ENCODE peak calls at places on chromosomes 11 and 22, in six cellular contexts. T, H, P, Y, K and G are unnamed samples. For H3K9me3, the result is how much of the 10 kb centered on the place peaks cover.

GRCh38 chr11:104531075-104531474 is 367.1 kb upstream of the PDGFD start:
- DNase-seq in T (no peak), H (peak), P (peak), Y (no peak), K (no peak), G (no peak)

GRCh38 chr22:36729321-36729720 is 25.8 kb upstream of the CACNG2 start:
- DNase-seq in T (no peak), H (no peak), P (no peak), Y (no peak), K (no peak), G (no peak)

GRCh38 chr11:67270256-67271211 is 4.3 kb downstream of the GRK2 start:
- DNase-seq in T (no peak), H (no peak), P (no peak), Y (no peak), K (no peak), G (no peak)

GRCh38 chr22:27935897-27936296 is 16.8 kb upstream of the PITPNB start:
- DNase-seq in T (no peak), H (no peak), P (no peak), Y (no peak), K (no peak), G (no peak)

GRCh38 chr22:24157783-24158170 is 23.5 kb upstream of the SUSD2 start:
- DNase-seq in T (no peak), H (no peak), P (no peak), Y (no peak), K (no peak), G (no peak)

GRCh38 chr11:66454253-66454652 is 12.5 kb upstream of the PELI3 start:
- DNase-seq in T (no peak), H (peak), P (peak), Y (no peak), K (no peak), G (peak)

GRCh38 chr11:78145511-78146030 is 6.1 kb upstream of the ALG8 start:
- DNase-seq in T (no peak), H (no peak), P (no peak), Y (no peak), K (no peak), G (no peak)

GRCh38 chr22:26592368-26593015 is 2.6 kb upstream of the TPST2 start:
- DNase-seq in T (no peak), H (peak), P (no peak), Y (no peak), K (no peak), G (no peak)

GRCh38 chr11:77506857-77507256 is 33.0 kb upstream of the PAK1 start:
- DNase-seq in T (no peak), H (peak), P (peak), Y (peak), K (peak), G (peak)

GRCh38 chr11:74838188-74838587 is 89.5 kb downstream of the RNF169 start:
- DNase-seq in T (no peak), H (no peak), P (no peak), Y (no peak), K (no peak), G (no peak)

GRCh38 chr11:94183886-94184264 is 55.2 kb downstream of the PANX1 start:
- DNase-seq in T (peak), H (peak), P (peak), Y (peak), K (peak), G (peak)

GRCh38 chr22:36728505-36728904 is 25.0 kb upstream of the CACNG2 start:
- DNase-seq in T (no peak), H (no peak), P (no peak), Y (no peak), K (no peak), G (no peak)

GRCh38 chr22:24185501-24186351 is 4.4 kb downstream of the SUSD2 start:
- DNase-seq in T (no peak), H (no peak), P (no peak), Y (no peak), K (peak), G (no peak)

GRCh38 chr11:101014600-101015242 is 114.9 kb downstream of the PGR start:
- DNase-seq in T (no peak), H (no peak), P (no peak), Y (no peak), K (no peak), G (no peak)

GRCh38 chr22:29255064-29255621 is 12.6 kb downstream of the RHBDD3 start:
- DNase-seq in T (no peak), H (no peak), P (no peak), Y (no peak), K (no peak), G (no peak)

GRCh38 chr22:35661377-35661937 is 13.2 kb downstream of the APOL6 start:
- DNase-seq in T (no peak), H (peak), P (no peak), Y (no peak), K (no peak), G (no peak)

GRCh38 chr11:35011389-35011788 is 95.0 kb downstream of the PDHX start:
- DNase-seq in T (no peak), H (no peak), P (peak), Y (no peak), K (no peak), G (no peak)

GRCh38 chr11:27022659-27023251 is 17.9 kb upstream of the BBOX1 start:
- DNase-seq in T (no peak), H (no peak), P (no peak), Y (no peak), K (peak), G (no peak)

DNA sequence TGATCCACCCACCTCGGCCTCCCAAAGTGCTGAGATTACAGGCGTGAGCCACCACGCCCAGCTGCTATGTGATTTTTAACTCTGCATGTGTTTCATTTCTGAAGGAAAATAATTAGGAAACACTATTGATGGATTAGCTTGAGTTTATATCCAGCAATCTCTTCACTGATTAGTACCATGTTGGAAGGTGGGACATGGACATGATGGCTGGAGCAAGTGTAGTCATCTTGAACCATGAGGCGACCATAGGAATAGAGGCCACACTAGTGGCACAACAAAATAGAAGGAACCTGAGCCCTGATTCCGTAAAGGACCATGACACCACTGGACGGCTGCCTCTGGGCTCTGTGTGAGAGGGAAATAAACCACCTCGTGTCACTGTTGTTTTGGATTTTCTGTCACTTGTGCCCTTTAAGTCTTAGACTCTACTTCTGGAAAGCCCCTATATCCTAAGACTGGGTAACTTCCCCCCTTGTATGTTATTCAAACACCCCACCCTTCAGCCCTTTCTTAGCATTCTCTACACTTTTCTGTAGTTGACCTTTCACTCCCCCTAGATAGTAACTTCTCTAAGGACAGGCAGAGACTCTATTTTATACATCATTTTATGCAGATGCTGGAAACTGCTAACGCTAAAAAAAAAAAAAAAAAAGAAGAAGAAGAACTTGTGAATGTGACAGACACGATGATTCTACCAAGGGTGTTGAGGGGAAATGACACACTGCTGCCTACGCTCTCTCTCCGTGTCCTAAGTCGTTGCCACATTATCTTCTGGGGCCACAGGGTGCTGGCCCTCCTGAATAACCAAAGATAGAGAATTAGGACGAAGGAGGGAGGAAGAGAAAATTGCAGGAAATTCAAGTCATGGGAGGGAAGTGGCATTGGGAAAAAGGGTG is 2.7 kb upstream of the VPS37C start:
- DNase-seq in T (no peak), H (no peak), P (no peak), Y (no peak), K (no peak), G (no peak)
- H2AFZ ChIP-seq in T (peak), H (no peak), P (no peak), Y (no peak), K (no peak), G (no peak)

DNA sequence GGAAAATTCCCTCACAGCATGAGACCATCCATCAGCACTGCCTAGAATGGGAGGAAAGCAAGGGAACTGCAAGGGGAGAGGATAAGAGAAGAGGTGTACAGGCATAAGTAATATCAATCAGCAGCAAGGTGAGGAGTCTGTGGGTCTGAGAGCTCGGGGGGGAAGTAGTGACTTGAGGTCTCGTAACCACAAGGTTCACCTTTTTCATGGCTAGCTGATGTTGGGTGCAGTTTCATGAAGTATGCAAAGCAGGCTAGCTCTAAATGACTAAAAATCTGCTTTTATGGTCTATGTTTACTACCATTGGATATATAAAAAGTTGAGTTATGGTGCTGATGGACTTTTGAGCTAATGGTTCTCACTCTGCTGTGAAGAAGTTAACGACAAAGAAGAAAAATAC is 35.8 kb downstream of the OR4C6 start:
- DNase-seq in T (no peak), H (no peak), P (no peak), Y (no peak), K (no peak), G (no peak)
- H3K9me3 ChIP-seq in T (under half), H (under half), P (under half), Y (under half), K (under half), G (under half)

GRCh38 chr11:118001494-118001971 is 15.3 kb downstream of the IL10RA start:
- DNase-seq in T (no peak), H (no peak), P (no peak), Y (no peak), K (no peak), G (no peak)

GRCh38 chr11:118002541-118003019 is 16.4 kb downstream of the IL10RA start:
- DNase-seq in T (peak), H (no peak), P (no peak), Y (peak), K (no peak), G (no peak)

GRCh38 chr11:118003456-118003855 is 17.3 kb downstream of the IL10RA start:
- DNase-seq in T (no peak), H (no peak), P (no peak), Y (no peak), K (no peak), G (no peak)

GRCh38 chr11:118002010-118002540 is 15.9 kb downstream of the IL10RA start:
- DNase-seq in T (peak), H (no peak), P (no peak), Y (no peak), K (no peak), G (peak)

GRCh38 chr11:118003021-118003423 is 16.8 kb downstream of the IL10RA start:
- DNase-seq in T (no peak), H (no peak), P (no peak), Y (no peak), K (no peak), G (peak)
- H3K4me3 ChIP-seq in T (no peak), H (no peak), P (no peak), Y (no peak), K (no peak), G (no peak)

DNA sequence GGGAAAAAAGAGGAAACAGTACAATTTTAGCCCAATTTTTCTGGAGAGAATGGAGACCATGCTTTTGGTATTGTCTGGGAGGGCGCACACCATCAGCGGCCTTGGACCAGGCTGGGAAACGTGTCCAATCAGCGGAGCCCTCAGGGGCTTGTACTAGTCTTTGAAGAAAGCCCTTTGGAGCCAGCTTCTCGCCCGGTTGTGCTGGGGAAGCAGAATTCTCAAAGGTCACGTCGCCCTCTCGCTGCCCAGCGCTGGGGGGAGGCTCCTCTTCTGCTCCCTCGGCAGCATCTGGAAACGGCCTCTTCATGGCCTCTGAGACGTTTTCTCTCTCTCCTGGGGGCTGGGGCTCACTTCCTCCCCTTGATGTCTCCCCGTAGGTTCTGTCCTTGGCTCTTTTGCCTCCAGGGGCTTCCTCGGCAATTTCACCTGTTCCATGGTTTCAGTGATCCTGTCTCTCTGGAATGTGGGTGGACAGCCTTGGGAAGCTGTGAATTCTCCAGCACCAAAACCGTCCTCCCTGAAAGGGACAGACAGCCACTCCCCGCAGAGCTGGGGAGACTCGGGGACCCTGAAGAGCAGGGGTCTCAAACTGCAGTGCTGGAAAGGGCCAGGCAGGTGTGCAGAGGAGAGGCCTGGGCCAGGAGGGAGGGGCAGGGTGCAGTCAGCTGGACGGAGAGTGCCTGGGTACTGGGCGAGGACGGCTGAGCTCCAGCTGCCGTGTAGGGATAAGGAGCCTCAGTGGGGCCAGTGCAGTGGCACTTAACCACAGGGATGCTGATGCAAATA is 80.2 kb downstream of the RPS6KA4 start:
- DNase-seq in T (no peak), H (peak), P (peak), Y (no peak), K (no peak), G (peak)
- H2AFZ ChIP-seq in T (no peak), H (peak), P (peak), Y (no peak), K (no peak), G (peak)

DNA sequence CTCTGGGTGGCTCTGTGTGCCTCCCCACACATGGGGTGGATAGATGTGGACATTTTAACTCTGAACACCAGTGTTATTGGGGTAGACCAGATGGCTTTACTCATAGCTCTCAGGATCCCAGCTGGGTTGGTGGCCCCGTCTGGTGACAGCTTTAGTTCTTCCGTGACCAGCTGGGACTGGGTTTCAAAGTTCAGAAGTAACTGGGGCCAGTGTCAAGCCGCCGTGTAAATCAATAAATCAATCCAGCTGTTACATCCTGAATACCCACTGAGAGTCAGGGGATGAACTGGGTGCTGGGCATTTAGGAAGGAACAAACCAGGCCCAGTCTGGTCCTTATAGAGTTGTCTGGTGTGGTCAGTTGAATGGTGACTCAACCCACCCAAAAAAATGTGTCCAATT is 269.4 kb downstream of the CTTN start:
- DNase-seq in T (no peak), H (no peak), P (no peak), Y (no peak), K (no peak), G (no peak)
- H3K9me3 ChIP-seq in T (under half), H (under half), P (under half), Y (under half), K (under half), G (under half)

GRCh38 chr11:20668844-20669832 is at the start of gene NELL1:
- DNase-seq in T (no peak), H (peak), P (no peak), Y (peak), K (peak), G (no peak)
- H3K4me3 ChIP-seq in T (no peak), H (no peak), P (no peak), Y (peak), K (peak), G (no peak)